ENCODE peak calls at places on chromosomes 6 and 20, in six cellular contexts. O, S, Y, G, R and U are unnamed samples.

GRCh38 chr20:32569380-32570305 is 15.5 kb downstream of the NOL4L start:
- DNase-seq in S (no peak), G (no peak), R (no peak), O (no peak), Y (no peak), U (no peak)

GRCh38 chr20:24765316-24766142 is 183.5 kb upstream of the CST7 start:
- DNase-seq in S (no peak), O (no peak), G (no peak), R (no peak), Y (peak), U (no peak)

GRCh38 chr6:27209659-27210269 is 37.7 kb upstream of the PRSS16 start:
- DNase-seq in S (no peak), G (no peak), O (no peak), R (no peak), Y (no peak), U (peak)

GRCh38 chr6:149074832-149075258 is 242.7 kb upstream of the TAB2 start:
- DNase-seq in G (no peak), Y (no peak), R (no peak), S (no peak), O (no peak), U (no peak)

GRCh38 chr6:157273756-157274088 is 49.6 kb downstream of the TMEM242 start:
- DNase-seq in Y (no peak), O (peak), R (no peak), S (no peak), G (peak), U (peak)

GRCh38 chr6:131061041-131061770 is 1.8 kb downstream of the EPB41L2 start:
- DNase-seq in G (no peak), R (no peak), S (no peak), Y (no peak), O (no peak), U (peak)

GRCh38 chr20:57843941-57844625 is 134.3 kb upstream of the PMEPA1 start:
- DNase-seq in Y (no peak), G (no peak), O (no peak), R (no peak), S (no peak), U (no peak)

GRCh38 chr6:168193816-168194701 is 115.0 kb upstream of the FRMD1 start:
- DNase-seq in S (no peak), G (peak), R (no peak), O (no peak), Y (no peak), U (peak)

GRCh38 chr6:22041797-22042489 is 254.9 kb downstream of the PRL start:
- DNase-seq in R (no peak), S (no peak), Y (no peak), O (no peak), G (no peak), U (no peak)

GRCh38 chr6:3284436-3284876 is 25.7 kb downstream of the PSMG4 start:
- DNase-seq in Y (peak), S (peak), R (no peak), G (no peak), O (no peak), U (no peak)

GRCh38 chr6:11964729-11965128 is 47.4 kb upstream of the HIVEP1 start:
- DNase-seq in O (no peak), Y (no peak), R (no peak), S (no peak), G (no peak), U (no peak)

DNA sequence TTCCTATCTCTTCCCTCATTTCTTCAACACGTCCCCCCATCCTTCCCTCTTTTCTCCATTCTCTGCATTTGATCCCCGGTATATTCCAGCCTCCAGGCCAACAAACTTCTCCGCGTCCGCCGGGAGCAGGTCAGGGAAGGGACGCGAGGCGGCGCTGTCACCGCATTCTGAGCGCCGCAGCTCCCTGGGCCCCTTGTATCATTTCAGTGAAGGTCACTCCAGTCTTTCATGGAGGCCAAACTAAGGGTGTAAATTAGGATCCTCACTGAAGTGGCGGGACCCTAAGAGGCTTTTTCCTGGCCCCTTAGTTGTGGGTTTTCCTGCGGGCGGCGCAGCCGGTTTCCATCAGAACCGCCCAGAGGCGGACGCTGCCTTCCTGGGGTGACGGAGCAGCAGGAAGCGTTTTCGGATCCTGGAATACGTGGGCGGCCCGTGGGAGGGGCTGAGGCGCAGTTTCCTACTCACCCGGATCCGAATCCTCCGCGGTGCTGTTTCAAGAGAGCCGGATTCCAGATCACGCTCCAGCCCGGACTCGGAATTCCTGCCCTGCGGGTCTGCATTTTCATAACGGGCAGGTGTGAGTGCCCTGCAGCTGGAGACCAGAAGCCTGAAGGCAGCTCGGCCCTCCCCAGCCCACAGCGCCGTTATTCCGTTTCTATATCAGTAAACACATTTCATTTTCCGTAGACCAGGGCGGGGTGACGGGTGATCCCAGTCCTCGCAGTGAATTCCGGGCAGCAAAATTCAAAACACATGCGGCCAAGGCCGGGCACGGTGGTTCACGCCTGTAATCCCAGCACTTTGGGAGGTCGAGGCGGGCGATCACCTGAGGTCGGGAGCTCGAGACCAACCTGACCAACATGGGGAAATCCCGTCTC is 3.6 kb upstream of the MICA start:
- DNase-seq in S (peak), O (peak), G (peak), Y (peak), R (peak), U (peak)
- TF ChIP-seq POLR2A in S (peak), O (peak), G (peak), Y (peak), R (peak), U (peak)

DNA sequence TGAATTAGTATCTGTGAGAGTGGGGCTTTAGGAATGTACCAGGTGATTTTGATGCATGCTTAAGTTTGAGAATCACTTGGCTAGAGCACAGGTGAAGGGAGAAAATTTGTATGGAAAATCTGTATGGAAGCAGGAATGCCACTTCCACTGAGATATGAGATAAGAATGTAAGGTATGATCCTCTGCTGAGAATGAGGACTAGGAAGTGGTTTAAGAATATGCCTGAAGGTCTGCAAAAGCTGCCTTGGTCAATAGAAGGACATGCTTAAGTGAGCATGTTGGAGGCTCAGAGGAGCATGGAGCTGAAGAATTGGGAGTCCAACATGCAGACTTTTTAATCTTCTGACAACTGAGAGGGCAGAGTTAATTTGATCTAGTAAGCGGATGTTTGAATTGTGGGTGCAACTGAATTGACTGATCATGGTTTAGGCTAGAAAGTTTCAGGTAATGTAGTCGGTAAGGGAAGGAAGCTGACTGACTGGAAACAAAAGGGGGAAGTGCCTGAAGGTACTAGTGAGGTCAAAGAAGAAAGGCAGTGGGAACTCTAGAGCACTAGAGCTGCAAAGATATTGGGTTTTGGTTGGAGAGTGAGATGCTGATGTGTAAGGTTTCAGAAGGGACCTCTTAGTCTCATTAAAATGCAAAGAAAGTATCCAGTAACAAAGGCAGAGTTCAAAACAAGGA is 28.6 kb upstream of the NOTCH4 start:
- DNase-seq in R (no peak), G (no peak), O (no peak), S (no peak), Y (no peak), U (no peak)
- TF ChIP-seq POLR2A in R (no peak), G (no peak), O (no peak), S (no peak), Y (no peak), U (no peak)

DNA sequence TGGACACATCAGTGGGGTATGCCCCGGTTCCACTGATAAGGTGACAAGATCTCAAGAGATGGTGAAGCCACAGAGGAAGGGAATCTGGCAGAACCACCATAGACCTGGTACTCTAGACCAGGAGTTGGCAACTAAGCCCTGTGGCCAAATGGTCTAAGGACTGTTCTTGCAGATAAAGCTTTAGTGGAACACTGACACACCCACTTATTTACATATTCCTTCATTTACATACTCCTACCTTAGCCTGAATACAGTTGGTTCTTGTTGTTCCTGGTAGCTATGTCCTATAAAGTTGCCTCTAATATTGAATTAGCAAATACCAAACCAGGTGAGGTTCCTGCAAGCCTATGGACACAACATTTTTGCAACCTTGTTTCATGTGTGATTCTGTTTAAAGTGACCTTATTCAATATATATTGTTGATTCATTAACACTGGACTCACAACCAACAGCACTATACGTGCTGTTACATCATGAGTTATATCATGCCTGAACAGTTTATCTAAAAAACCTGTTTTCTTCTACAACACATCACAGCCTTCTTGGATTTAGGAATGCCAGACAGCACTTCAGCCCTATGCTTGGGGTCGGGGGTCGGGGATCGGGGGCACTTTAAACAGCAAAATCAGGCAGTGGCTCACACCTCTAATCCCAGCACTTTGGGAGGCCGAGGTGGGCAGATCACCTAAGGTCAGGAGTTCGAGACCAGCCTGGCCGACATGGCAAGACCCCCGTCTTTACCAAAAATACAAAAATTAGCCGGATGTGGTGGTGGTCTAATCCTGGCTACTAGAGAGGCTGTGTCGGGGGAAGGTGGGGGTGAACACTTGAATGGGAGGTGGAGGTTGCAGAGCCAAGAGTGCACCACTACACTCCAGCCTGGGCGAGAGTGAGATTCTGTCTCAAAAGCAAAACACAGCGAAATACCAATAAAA is 2.5 kb downstream of the CCDC167 start:
- DNase-seq in O (no peak), G (no peak), R (no peak), Y (no peak), S (no peak), U (peak)
- TF ChIP-seq POLR2A in O (no peak), G (no peak), R (no peak), Y (no peak), S (no peak), U (peak)

GRCh38 chr20:63273180-63273579 is 567 bp downstream of the ARFGAP1 start:
- DNase-seq in O (no peak), R (no peak), G (no peak), S (no peak), Y (no peak), U (peak)

GRCh38 chr20:63274381-63275228 is 2.0 kb downstream of the ARFGAP1 start:
- DNase-seq in Y (no peak), G (peak), O (no peak), S (no peak), R (no peak), U (no peak)

GRCh38 chr20:63270606-63271325 is 1.8 kb upstream of the ARFGAP1 start:
- DNase-seq in R (no peak), G (no peak), S (no peak), O (no peak), Y (no peak), U (peak)

GRCh38 chr20:63273635-63274380 is 1.2 kb downstream of the ARFGAP1 start:
- DNase-seq in Y (no peak), G (peak), O (no peak), R (no peak), S (no peak), U (peak)

DNA sequence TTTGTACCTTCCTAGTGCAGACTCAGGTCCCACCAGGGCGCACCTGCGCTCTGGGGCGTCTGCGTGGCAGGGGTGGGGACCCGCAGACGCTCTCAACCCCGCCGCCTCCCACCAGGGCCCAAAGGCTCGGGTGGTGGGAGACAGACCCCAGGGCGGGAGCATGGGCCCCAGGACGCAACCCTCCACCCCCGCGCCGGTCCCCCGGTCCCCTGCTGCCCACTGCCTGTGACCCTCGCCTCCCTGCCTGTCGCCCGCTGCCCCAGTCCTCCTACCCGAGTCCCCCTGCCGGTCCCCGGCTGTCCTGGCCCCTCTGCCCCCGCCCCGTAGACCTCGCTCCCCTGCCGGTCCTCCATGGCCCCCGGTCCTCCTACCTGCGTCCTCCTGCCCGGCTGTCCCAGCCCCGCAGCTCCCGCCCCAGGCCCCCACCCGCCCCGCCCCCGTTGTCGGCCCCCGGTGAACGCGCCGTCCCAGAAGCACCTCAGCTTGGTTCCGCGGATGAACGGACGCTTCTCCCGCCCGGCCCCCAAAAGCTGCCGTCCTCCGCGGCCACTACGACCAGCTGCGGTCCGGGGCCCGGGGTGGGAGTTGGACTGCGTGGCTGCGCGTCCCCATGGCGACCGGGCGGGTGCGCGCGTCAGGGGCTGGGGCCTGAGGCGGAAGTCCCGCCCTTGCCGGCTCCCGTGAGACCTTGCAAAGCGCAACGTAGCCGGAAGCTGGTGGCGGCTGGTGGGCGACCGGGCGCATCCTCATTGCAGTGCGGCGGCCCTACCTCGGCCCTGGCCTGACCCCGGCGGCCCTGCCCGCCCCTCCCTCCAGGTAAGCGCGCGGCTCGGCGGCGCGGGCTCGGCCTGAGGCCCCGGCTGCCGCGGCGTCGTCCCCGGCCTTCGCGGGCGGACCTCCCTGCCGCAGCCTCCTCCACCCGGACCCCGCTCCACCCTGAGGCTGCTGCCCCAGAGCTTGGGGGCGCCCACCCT is at the start of gene ARFGAP1:
- DNase-seq in O (peak), S (peak), Y (peak), G (peak), R (peak), U (peak)
- TF ChIP-seq POLR2A in O (peak), S (peak), Y (peak), G (no peak), R (peak), U (peak)

DNA sequence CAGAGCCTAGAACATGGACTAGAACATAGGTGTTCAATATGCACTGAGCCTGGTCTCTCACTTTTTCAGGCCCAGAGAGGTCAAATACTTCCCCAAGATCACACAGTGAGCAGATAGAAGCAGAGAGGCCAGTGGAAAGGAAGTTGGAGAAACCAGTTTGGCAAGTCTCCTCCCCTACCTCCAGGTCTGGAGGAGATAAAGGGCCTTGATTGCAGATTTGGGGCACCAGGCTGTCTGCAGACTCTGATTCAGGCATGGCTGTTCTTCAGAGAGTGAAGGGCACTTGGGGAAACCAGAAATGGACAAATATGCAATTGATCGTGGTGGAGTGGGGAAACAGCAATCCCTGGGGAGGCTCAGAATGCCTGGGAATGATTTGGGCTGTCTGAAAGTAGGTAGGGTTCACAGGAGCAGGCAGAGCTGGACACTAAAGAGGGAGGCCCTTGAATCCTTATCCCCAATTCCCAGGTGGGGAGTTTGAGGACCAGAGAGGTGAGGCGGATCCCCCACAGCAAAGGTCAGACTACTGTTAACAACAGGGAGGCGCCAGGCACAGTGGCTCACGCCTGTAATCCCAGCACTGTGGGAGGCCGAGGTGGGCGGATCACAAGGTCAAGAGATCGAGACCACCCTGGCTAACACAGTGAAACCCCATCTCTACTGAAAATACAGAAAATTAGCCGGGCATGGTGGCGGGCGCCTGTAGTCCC is 2.3 kb downstream of the PEDS1 start:
- DNase-seq in S (no peak), O (peak), G (no peak), Y (no peak), R (no peak), U (peak)
- TF ChIP-seq POLR2A in S (no peak), O (peak), G (no peak), Y (no peak), R (no peak), U (no peak)

GRCh38 chr6:33276864-33277662 is at the start of gene B3GALT4:
- DNase-seq in Y (peak), O (peak), G (peak), S (peak), R (peak), U (peak)
- TF ChIP-seq POLR2A in Y (peak), O (peak), G (peak), S (peak), R (peak), U (peak)

GRCh38 chr6:106511274-106512047 is 117.8 kb downstream of the RTN4IP1 start:
- DNase-seq in O (peak), S (peak), R (no peak), Y (no peak), G (peak), U (no peak)

GRCh38 chr6:106513813-106514212 is 115.5 kb downstream of the RTN4IP1 start:
- DNase-seq in G (no peak), R (no peak), O (no peak), S (no peak), Y (no peak), U (no peak)

GRCh38 chr6:106510090-106510970 is 119.0 kb downstream of the RTN4IP1 start:
- DNase-seq in S (peak), Y (peak), G (peak), R (no peak), O (peak), U (no peak)

GRCh38 chr6:106512958-106513480 is 116.3 kb downstream of the RTN4IP1 start:
- DNase-seq in S (no peak), Y (no peak), R (no peak), G (no peak), O (no peak), U (peak)

DNA sequence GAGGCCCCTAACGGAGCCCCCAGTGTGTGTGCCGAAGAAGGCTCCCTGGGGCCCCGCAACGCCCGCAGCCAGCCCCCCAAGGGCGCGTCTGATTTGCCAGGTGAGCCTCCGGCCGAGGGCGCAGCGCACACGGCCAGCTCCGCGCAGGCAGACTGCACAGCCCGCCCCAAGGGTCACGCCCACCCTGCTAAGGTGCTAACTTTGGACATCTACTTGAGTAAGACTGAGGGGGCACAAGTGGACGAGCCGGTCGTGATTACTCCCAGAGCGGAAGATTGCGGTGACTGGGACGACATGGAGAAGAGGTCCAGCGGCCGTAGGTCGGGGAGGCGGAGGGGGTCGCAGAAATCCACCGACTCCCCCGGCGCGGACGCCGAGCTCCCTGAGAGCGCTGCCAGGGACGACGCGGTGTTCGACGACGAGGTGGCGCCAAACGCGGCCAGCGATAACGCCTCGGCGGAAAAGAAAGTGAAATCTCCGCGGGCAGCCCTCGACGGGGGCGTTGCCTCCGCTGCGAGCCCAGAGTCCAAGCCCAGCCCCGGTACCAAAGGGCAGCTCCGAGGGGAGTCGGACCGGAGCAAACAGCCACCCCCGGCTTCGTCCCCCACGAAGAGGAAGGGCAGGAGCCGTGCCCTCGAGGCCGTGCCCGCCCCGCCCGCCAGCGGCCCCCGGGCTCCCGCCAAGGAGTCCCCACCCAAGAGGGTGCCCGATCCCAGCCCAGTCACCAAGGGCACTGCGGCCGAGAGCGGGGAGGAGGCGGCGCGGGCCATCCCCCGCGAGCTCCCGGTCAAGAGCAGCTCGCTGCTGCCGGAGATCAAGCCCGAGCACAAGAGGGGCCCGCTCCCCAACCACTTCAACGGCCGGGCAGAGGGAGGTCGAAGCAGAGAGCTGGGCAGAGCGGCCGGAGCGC is 117.0 kb downstream of the RTN4IP1 start:
- DNase-seq in R (peak), G (peak), Y (peak), O (peak), S (peak), U (peak)
- TF ChIP-seq POLR2A in R (no peak), G (no peak), Y (peak), O (peak), S (no peak), U (no peak)

GRCh38 chr20:35284267-35284991 is at the start of gene EIF6:
- DNase-seq in O (peak), Y (peak), S (peak), G (peak), R (peak), U (peak)
- TF ChIP-seq POLR2A in O (peak), Y (peak), S (no peak), G (no peak), R (no peak), U (peak)